ENCODE peak calls at places on chromosome 11, in ten cellular contexts. R, I, Y, O, Z, F, N, P, G and L are unnamed samples.

GRCh38 chr11:128493570-128493965 is 93.8 kb downstream of the ETS1 start:
- DNase-seq in N (no peak), R (no peak), F (no peak), Z (no peak), P (no peak), O (peak), Y (peak), G (no peak), I (no peak), L (no peak)

GRCh38 chr11:71129624-71130023 is 122.8 kb downstream of the SHANK2 start:
- DNase-seq in P (peak), F (no peak), G (no peak), O (peak), I (no peak), R (no peak), N (no peak), Z (no peak), Y (no peak), L (no peak)

GRCh38 chr11:103586756-103587155 is 449.7 kb upstream of the DDI1 start:
- DNase-seq in F (no peak), P (no peak), Y (no peak), G (peak), R (no peak), O (peak), I (no peak), N (no peak), Z (peak), L (no peak)

GRCh38 chr11:7536102-7536501 is 22.3 kb downstream of the PPFIBP2 start:
- DNase-seq in F (no peak), O (no peak), G (no peak), P (no peak), R (no peak), I (no peak), Z (no peak), Y (no peak), N (no peak), L (no peak)

GRCh38 chr11:69157156-69157821 is 1.6 kb downstream of the SMIM38 start:
- DNase-seq in R (peak), F (peak), P (no peak), O (peak), Y (peak), I (no peak), Z (no peak), N (peak), G (peak), L (no peak)

GRCh38 chr11:102831128-102831708 is 12.2 kb downstream of the MMP3 start:
- DNase-seq in P (no peak), R (peak), N (no peak), G (peak), F (peak), Y (peak), Z (no peak), I (peak), O (peak), L (no peak)

GRCh38 chr11:14809466-14809865 is 82.6 kb downstream of the CYP2R1 start:
- DNase-seq in R (no peak), G (no peak), Y (peak), N (no peak), P (no peak), F (no peak), I (no peak), Z (no peak), O (peak), L (no peak)

GRCh38 chr11:71420455-71421241 is 27.5 kb downstream of the DHCR7 start:
- DNase-seq in P (no peak), F (peak), Z (peak), R (no peak), I (no peak), Y (peak), O (peak), N (peak), G (peak), L (no peak)

GRCh38 chr11:27328602-27329001 is 34.4 kb downstream of the CCDC34 start:
- DNase-seq in P (no peak), O (no peak), Y (no peak), N (no peak), Z (no peak), F (no peak), I (no peak), G (no peak), R (no peak), L (no peak)

GRCh38 chr11:4642043-4642442 is 1.7 kb upstream of the OR51E1 start:
- DNase-seq in N (no peak), G (no peak), O (no peak), R (no peak), Z (no peak), Y (no peak), F (no peak), I (no peak), P (no peak), L (no peak)

GRCh38 chr11:111303476-111303875 is 5.1 kb downstream of the POU2AF3 start:
- DNase-seq in Z (peak), O (no peak), I (no peak), N (no peak), G (no peak), R (no peak), F (no peak), P (no peak), Y (no peak), L (no peak)

GRCh38 chr11:6719588-6719987 is 36.4 kb upstream of the MRPL17 start:
- DNase-seq in Y (no peak), I (no peak), N (no peak), P (no peak), F (no peak), G (peak), R (no peak), Z (no peak), O (no peak), L (no peak)

GRCh38 chr11:14774738-14775137 is 117.3 kb downstream of the CYP2R1 start:
- DNase-seq in P (no peak), Z (peak), Y (no peak), F (no peak), G (peak), R (no peak), N (no peak), O (no peak), I (no peak), L (no peak)

GRCh38 chr11:34373727-34374126 is 15.9 kb upstream of the ABTB2 start:
- DNase-seq in Y (no peak), F (no peak), G (no peak), N (no peak), I (no peak), Z (no peak), R (no peak), O (no peak), P (no peak), L (no peak)

GRCh38 chr11:63609971-63610580 is 4.2 kb downstream of the PLAAT3 start:
- DNase-seq in Z (no peak), O (no peak), N (no peak), R (no peak), P (no peak), Y (no peak), F (no peak), G (no peak), I (no peak), L (no peak)

GRCh38 chr11:118434123-118434552 is 2.2 kb upstream of the KMT2A start:
- DNase-seq in O (peak), I (no peak), R (no peak), Y (peak), G (peak), P (no peak), N (no peak), F (no peak), Z (no peak), L (no peak)

GRCh38 chr11:2348986-2349385 is 28.1 kb upstream of the CD81 start:
- DNase-seq in R (no peak), Y (peak), F (no peak), O (peak), G (peak), P (no peak), Z (no peak), N (no peak), I (no peak), L (no peak)

GRCh38 chr11:35298369-35298768 is 121.0 kb downstream of the SLC1A2 start:
- DNase-seq in N (no peak), F (no peak), Y (peak), G (no peak), R (no peak), I (no peak), O (peak), Z (no peak), P (no peak), L (no peak)

GRCh38 chr11:36631704-36632287 is 33.8 kb upstream of the RAG2 start:
- DNase-seq in O (no peak), N (no peak), I (no peak), F (peak), R (no peak), Z (no peak), P (no peak), G (no peak), Y (no peak), L (no peak)

GRCh38 chr11:47534707-47535251 is 18.2 kb downstream of the CELF1 start:
- DNase-seq in Y (no peak), G (no peak), I (no peak), P (no peak), Z (no peak), N (no peak), R (no peak), F (no peak), O (no peak), L (no peak)

GRCh38 chr11:8338138-8338537 is 74.5 kb upstream of the LMO1 start:
- DNase-seq in N (peak), G (peak), I (peak), Z (no peak), P (no peak), R (no peak), F (peak), Y (peak), O (peak), L (no peak)

GRCh38 chr11:124796312-124796711 is 3.9 kb downstream of the MSANTD2 start:
- DNase-seq in Z (no peak), I (no peak), R (no peak), G (no peak), N (no peak), F (no peak), Y (no peak), O (no peak), P (no peak), L (no peak)

GRCh38 chr11:119356349-119357031 is 10.0 kb upstream of the MFRP start:
- DNase-seq in O (peak), G (peak), I (peak), R (peak), Z (peak), N (peak), Y (peak), F (peak), P (no peak), L (peak)

GRCh38 chr11:120267319-120267718 is 27.4 kb downstream of the POU2F3 start:
- DNase-seq in R (no peak), G (no peak), O (no peak), I (no peak), F (no peak), N (no peak), Z (no peak), P (no peak), Y (no peak), L (no peak)

GRCh38 chr11:114099392-114100178 is 40.1 kb downstream of the ZBTB16 start:
- DNase-seq in O (peak), R (no peak), G (peak), Y (peak), I (no peak), N (no peak), F (no peak), Z (no peak), P (no peak), L (no peak)

GRCh38 chr11:119709638-119710346 is 19.2 kb downstream of the NECTIN1 start:
- DNase-seq in N (peak), F (peak), R (no peak), G (peak), O (peak), P (no peak), I (no peak), Y (peak), Z (no peak), L (no peak)

GRCh38 chr11:76623171-76623883 is 47.2 kb downstream of the LRRC32 start:
- DNase-seq in N (no peak), Y (peak), O (peak), I (no peak), F (no peak), R (no peak), Z (no peak), G (peak), P (no peak), L (no peak)

GRCh38 chr11:3091846-3092602 is 34.8 kb upstream of the CARS1 start:
- DNase-seq in F (peak), Z (peak), O (peak), Y (peak), G (peak), I (peak), R (no peak), N (peak), P (no peak), L (peak)

GRCh38 chr11:61495801-61496601 is 12.5 kb upstream of the LRRC10B start:
- DNase-seq in P (no peak), Z (no peak), R (no peak), F (no peak), O (no peak), G (no peak), N (no peak), I (no peak), Y (peak), L (no peak)

GRCh38 chr11:69552951-69553350 is 71.5 kb downstream of the LINC01488 start:
- DNase-seq in G (no peak), Y (no peak), F (no peak), N (no peak), Z (no peak), I (peak), R (no peak), P (no peak), O (no peak), L (no peak)

GRCh38 chr11:67488155-67488480 is 5.3 kb downstream of the AIP start:
- DNase-seq in N (no peak), P (no peak), R (no peak), Z (no peak), Y (no peak), I (peak), O (no peak), G (no peak), F (no peak), L (no peak)

GRCh38 chr11:5004429-5005274 is 10.0 kb downstream of the OR51L1 start:
- DNase-seq in O (peak), P (no peak), Y (peak), N (peak), F (peak), Z (no peak), I (no peak), R (no peak), G (peak), L (no peak)

GRCh38 chr11:115502636-115503082 is 1.6 kb downstream of the CADM1 start:
- DNase-seq in O (no peak), G (no peak), Y (no peak), P (no peak), I (no peak), N (no peak), F (no peak), R (no peak), Z (no peak), L (no peak)

GRCh38 chr11:115504279-115505158 is at the start of gene CADM1:
- DNase-seq in O (peak), F (peak), G (peak), P (peak), Z (no peak), Y (peak), N (peak), R (peak), I (peak), L (peak)

GRCh38 chr11:115501895-115502589 is 2.2 kb downstream of the CADM1 start:
- DNase-seq in Z (no peak), O (no peak), I (no peak), F (peak), R (no peak), G (no peak), P (no peak), Y (peak), N (no peak), L (no peak)

GRCh38 chr11:115503886-115504278 is 333 bp downstream of the CADM1 start:
- DNase-seq in F (no peak), P (no peak), I (no peak), Y (no peak), R (no peak), N (no peak), O (no peak), G (no peak), Z (no peak), L (no peak)

GRCh38 chr11:115503083-115503885 is 931 bp downstream of the CADM1 start:
- DNase-seq in I (peak), G (peak), R (peak), Y (peak), F (peak), N (peak), O (peak), Z (no peak), P (no peak), L (no peak)
- TF ChIP-seq CTCF in I (peak), G (peak), R (peak), Y (peak), F (no peak), N (peak), O (peak), Z (no peak), P (peak), L (no peak)

GRCh38 chr11:46489668-46490560 is 98.3 kb upstream of the CHRM4 start:
- DNase-seq in N (peak), Y (peak), G (peak), F (peak), O (peak), R (no peak), P (peak), I (no peak), Z (no peak), L (no peak)
- TF ChIP-seq CTCF in N (peak), Y (peak), G (peak), F (peak), O (peak), R (no peak), P (peak), I (peak), Z (peak), L (peak)

DNA sequence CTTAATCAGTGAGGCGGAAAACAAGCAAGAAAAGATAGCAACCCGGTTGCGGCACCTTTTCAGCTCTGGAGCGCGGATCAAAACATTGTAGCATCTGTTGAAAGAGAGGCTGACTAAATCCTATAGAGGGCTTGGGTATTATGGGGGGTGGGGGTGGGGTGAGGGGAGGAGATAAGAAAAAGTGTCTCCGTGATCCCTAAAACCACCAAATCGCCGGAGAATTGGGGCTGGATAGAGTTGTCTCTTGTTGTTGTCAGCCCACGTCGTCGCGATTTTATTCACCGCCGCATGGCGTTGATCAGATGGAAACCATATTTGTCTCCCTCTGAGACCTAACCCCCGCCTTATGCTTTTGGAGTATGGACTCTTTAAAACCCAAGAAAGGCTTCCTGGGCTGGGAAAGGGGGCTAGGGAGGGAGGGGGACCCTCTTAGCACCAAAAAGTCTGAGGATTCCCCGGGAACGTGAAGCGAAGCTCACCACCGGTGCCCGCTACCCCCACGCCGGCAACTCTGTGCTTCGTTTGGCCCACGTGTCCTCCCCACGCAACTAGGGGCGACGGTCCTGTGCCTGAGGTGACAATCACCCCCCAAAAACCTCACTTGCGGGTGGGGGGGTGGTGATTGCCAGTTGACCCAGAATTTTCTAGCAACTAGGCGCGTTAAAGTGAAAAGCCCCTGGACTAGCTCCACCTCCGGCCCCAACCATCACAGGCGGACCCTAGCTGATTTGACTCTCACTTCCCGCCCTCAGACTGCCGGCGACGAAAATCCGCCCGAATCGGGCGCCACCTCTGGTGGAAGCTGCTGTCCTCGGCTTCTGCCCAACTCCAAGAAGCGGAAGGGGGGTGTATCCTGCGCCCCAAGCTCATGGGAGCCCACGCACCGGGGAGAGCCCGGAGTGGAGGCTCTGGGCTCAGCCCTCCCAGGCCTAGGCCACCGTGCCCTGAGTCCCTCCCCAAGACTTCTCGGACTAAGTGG is 12.8 kb downstream of the PAX6 start:
- DNase-seq in G (no peak), Z (no peak), N (no peak), I (no peak), O (no peak), Y (no peak), R (no peak), P (no peak), F (peak), L (no peak)
- TF ChIP-seq CTCF in G (peak), Z (no peak), N (peak), I (no peak), O (peak), Y (peak), R (no peak), P (peak), F (peak), L (no peak)

GRCh38 chr11:1053121-1053901 is 16.8 kb upstream of the MUC6 start:
- DNase-seq in I (peak), R (no peak), F (no peak), Z (no peak), G (no peak), P (no peak), N (no peak), Y (no peak), O (no peak), L (peak)

GRCh38 chr11:1052133-1053011 is 15.9 kb upstream of the MUC6 start:
- DNase-seq in N (no peak), F (no peak), I (peak), P (no peak), R (no peak), Y (no peak), G (no peak), O (no peak), Z (no peak), L (peak)

GRCh38 chr11:1049911-1050580 is 13.5 kb upstream of the MUC6 start:
- DNase-seq in R (no peak), I (peak), N (no peak), O (no peak), Z (no peak), G (no peak), P (no peak), F (no peak), Y (no peak), L (no peak)

GRCh38 chr11:1050581-1051355 is 14.2 kb upstream of the MUC6 start:
- DNase-seq in F (peak), P (no peak), I (peak), R (peak), G (peak), O (peak), Y (peak), N (peak), Z (peak), L (peak)

GRCh38 chr11:1051356-1052132 is 15.0 kb upstream of the MUC6 start:
- DNase-seq in P (no peak), R (no peak), Z (no peak), N (no peak), F (no peak), G (no peak), Y (no peak), I (peak), O (no peak), L (peak)
- TF ChIP-seq CTCF in P (no peak), R (no peak), Z (no peak), N (peak), F (no peak), G (no peak), Y (no peak), I (no peak), O (no peak), L (peak)

DNA sequence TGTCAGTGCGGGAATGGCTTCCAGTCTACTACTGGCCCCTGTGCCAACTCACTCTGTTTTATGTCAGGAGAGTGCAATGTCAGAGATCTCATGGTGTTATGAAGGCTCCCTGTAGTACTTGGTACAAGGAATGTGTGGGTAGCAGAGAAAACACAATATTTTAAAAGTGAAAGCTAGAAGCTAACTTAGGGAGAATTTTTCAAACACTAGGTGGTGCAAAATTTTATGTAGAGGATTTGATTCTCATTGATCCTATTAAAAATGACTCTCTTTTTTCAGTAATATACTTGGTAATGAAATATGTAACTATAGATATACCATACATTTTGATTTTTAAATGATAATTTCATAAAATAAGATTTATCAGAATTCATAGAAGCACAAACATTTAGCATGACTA is 134.7 kb downstream of the JRKL start:
- DNase-seq in N (no peak), R (no peak), Z (no peak), F (no peak), P (no peak), Y (peak), G (peak), I (no peak), O (no peak), L (no peak)
- TF ChIP-seq CTCF in N (peak), R (no peak), Z (no peak), F (no peak), P (no peak), Y (no peak), G (no peak), I (peak), O (no peak), L (no peak)

DNA sequence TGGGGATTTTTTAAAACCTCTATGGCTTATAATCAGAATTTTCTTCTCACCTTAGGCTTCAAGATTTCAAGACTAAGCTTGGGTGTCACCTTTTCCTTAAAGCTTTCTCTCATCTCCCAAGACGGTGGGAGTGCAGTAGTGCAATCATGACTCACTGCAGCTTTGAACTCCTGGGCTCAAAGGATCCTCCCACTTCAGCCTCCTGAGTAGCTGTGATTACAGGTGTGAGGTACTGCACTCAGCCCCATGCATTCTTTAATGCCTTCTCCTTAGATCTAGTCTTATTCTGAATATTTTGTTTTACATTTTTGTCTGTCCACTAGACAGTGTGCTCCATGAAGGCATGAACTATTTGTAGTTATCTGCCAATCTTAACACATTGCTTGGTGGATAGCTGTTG is 55.7 kb upstream of the FAT3 start:
- DNase-seq in O (no peak), F (no peak), Y (no peak), N (no peak), I (no peak), Z (peak), R (no peak), P (no peak), G (no peak), L (no peak)
- TF ChIP-seq CTCF in O (no peak), F (no peak), Y (no peak), N (no peak), I (no peak), Z (no peak), R (no peak), P (no peak), G (no peak), L (no peak)